ENCODE peak calls at places on chromosomes 5 and 9, in eight cellular contexts. Z is thyroid gland; K is A549; D is fibroblast of lung; E is brain microvascular endothelial cell; O is tibial artery; Y is CD8-positive, alpha-beta T cell; L is breast epithelium. C is an unnamed sample.

GRCh38 chr5:57113486-57113885 is 60.4 kb upstream of the GPBP1 start:
- DNase-seq in Z (no peak), K (no peak), D (no peak), E (no peak), O (no peak), Y (no peak), L (no peak), C (peak; percentile 5)

GRCh38 chr5:167425161-167425560 is 866.3 kb upstream of the WWC1 start:
- DNase-seq in Z (no peak), K (no peak), D (no peak), E (no peak), O (no peak), Y (no peak), L (no peak), C (no peak)

GRCh38 chr5:96703384-96703910 is 41.3 kb downstream of the CAST start:
- DNase-seq in Z (no peak), K (no peak), D (no peak), E (no peak), O (no peak), Y (no peak), L (no peak), C (no peak)

GRCh38 chr9:70385423-70385822 is 29.0 kb downstream of the KLF9 start:
- DNase-seq in Z (no peak), K (no peak), D (no peak), E (no peak), O (no peak), Y (no peak), L (no peak), C (no peak)

GRCh38 chr5:103646698-103647614 is 84.4 kb upstream of the NUDT12 start:
- DNase-seq in Z (no peak), K (no peak), D (no peak), E (no peak), O (no peak), Y (no peak), L (no peak), C (no peak)

GRCh38 chr9:98479449-98479848 is 224.0 kb upstream of the TBC1D2 start:
- DNase-seq in Z (no peak), K (peak; percentile 7), D (no peak), E (no peak), O (no peak), Y (no peak), L (no peak), C (no peak)

GRCh38 chr5:15499528-15500325 is at the start of gene FBXL7:
- DNase-seq in Z (peak; percentile 69), K (peak; percentile 61), D (peak; percentile 80), E (peak; percentile 71), O (peak; percentile 90), Y (no peak), L (peak; percentile 67), C (peak; percentile 77)

GRCh38 chr5:127705120-127705892 is 2.1 kb downstream of the CCDC192 start:
- DNase-seq in Z (peak; percentile 10), K (peak; percentile 64), D (peak; percentile 77), E (peak; percentile 83), O (no peak), Y (no peak), L (no peak), C (peak; percentile 69)

GRCh38 chr5:107541400-107541799 is 129.3 kb downstream of the EFNA5 start:
- DNase-seq in Z (no peak), K (peak; percentile 32), D (no peak), E (no peak), O (no peak), Y (no peak), L (no peak), C (no peak)

GRCh38 chr5:107544476-107544875 is 126.3 kb downstream of the EFNA5 start:
- DNase-seq in Z (no peak), K (no peak), D (no peak), E (no peak), O (no peak), Y (no peak), L (no peak), C (no peak)

GRCh38 chr5:107542831-107543231 is 127.9 kb downstream of the EFNA5 start:
- DNase-seq in Z (peak; percentile 40), K (peak; percentile 95), D (peak; percentile 73), E (peak; percentile 59), O (peak; percentile 93), Y (no peak), L (peak; percentile 73), C (peak; percentile 77)

GRCh38 chr5:107543868-107544267 is 126.9 kb downstream of the EFNA5 start:
- DNase-seq in Z (no peak), K (no peak), D (no peak), E (no peak), O (no peak), Y (no peak), L (no peak), C (no peak)

DNA sequence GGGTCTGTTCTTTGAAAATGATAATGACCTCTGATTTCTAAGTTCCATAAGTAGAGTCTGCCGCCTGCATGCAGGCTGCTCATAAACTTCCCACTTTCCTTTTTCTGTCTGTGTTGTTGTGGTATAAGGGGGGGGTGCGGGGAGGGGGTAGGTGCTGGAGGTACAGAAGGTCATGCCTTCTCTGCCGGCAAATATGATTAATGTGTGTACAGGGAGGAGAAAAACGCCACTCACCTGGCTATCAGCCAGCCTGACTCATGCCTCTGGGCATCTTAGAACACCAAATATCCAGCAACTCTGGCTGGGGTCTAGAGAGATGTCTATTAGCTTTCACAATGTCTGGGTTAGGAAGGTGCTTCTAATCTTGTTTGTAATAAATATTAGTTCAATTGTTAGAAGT is 128.3 kb downstream of the EFNA5 start:
- DNase-seq in Z (peak; percentile 46), K (peak; percentile 97), D (peak; percentile 88), E (peak; percentile 95), O (peak; percentile 92), Y (no peak), L (peak; percentile 76), C (peak; percentile 67)
- H3K4me3 ChIP-seq in Z (no peak overlapping the region), K (peak overlapping the region; percentile 34), D (no peak overlapping the region), E (no peak overlapping the region), O (peak overlapping the region; percentile 18), Y (no peak overlapping the region), L (peak overlapping the region; percentile 25), C (no peak overlapping the region)

GRCh38 chr9:11092974-11093373 is 480.2 kb upstream of the PTPRD start:
- DNase-seq in Z (no peak), K (no peak), D (no peak), E (no peak), O (no peak), Y (no peak), L (no peak), C (no peak)
- TF ChIP-seq CTCF in Z (no peak), K (no peak), D (no peak), E (peak; percentile 6), O (no peak), Y (no peak), L (no peak), C (no peak)

GRCh38 chr9:113620016-113620376 is 156.5 kb downstream of the RGS3 start:
- DNase-seq in Z (peak; percentile 33), K (no peak), D (no peak), E (no peak), O (peak; percentile 61), Y (no peak), L (no peak), C (no peak)

GRCh38 chr9:113619156-113619861 is 155.8 kb downstream of the RGS3 start:
- DNase-seq in Z (no peak), K (no peak), D (no peak), E (no peak), O (peak; percentile 43), Y (no peak), L (no peak), C (no peak)

GRCh38 chr9:113622038-113622437 is 158.5 kb downstream of the RGS3 start:
- DNase-seq in Z (no peak), K (no peak), D (no peak), E (no peak), O (no peak), Y (no peak), L (no peak), C (no peak)

GRCh38 chr9:113621309-113621791 is 157.8 kb downstream of the RGS3 start:
- DNase-seq in Z (peak; percentile 89), K (no peak), D (peak; percentile 97), E (peak; percentile 91), O (peak; percentile 93), Y (no peak), L (no peak), C (peak; percentile 97)

DNA sequence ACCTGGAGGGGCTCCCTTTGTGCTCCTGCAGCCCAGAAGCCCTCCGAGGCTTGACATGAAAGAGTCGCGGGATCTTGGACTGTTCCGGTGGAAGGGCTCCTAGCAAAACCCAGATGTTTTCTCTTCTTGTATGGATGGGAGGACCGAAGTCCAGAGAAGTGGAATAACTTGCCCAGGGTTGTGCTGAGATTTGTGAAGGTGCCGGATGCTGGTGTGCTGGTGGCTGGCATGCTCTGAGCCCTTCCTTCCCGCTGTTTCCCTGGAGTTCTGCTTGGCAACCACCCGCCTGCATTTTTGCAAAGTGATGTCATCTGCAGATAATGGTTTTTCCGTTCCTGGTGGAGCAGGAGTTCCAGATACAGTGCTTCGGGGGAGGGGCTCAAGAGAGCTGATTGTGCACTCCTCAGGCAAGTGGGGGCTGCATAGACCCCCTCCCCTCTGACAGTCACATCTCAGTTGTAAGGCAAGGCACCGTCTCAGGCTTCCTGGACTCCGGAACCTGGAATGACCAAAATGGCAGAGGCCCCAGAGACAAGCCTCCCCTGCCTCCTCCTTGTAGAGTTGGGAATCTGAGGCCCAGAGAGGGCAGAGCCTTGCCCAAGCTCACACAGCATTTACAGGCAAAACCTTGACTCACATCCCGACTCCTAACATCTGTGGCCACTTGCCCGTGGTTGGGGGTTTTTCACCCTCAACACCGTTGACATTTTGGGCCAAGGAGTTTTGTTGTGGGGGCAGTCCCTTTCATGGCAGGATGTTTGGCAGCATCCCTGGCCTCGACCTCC is 157.0 kb downstream of the RGS3 start:
- DNase-seq in Z (peak; percentile 88), K (peak; percentile 82), D (peak; percentile 96), E (peak; percentile 89), O (peak; percentile 91), Y (no peak), L (peak; percentile 79), C (peak; percentile 95)
- H3K4me3 ChIP-seq in Z (no peak overlapping the region), K (peak overlapping the region; percentile 15), D (no peak overlapping the region), E (no peak overlapping the region), O (no peak overlapping the region), Y (no peak overlapping the region), L (no peak overlapping the region), C (peak overlapping the region; percentile 27)

GRCh38 chr5:171924493-171925122 is 81.8 kb downstream of the FBXW11 start:
- DNase-seq in Z (no peak), K (no peak), D (no peak), E (no peak), O (no peak), Y (no peak), L (no peak), C (no peak)

GRCh38 chr5:171931163-171931562 is 75.3 kb downstream of the FBXW11 start:
- DNase-seq in Z (no peak), K (no peak), D (no peak), E (no peak), O (no peak), Y (no peak), L (no peak), C (no peak)

GRCh38 chr5:171926311-171926710 is 80.1 kb downstream of the FBXW11 start:
- DNase-seq in Z (no peak), K (no peak), D (no peak), E (no peak), O (no peak), Y (no peak), L (no peak), C (no peak)

DNA sequence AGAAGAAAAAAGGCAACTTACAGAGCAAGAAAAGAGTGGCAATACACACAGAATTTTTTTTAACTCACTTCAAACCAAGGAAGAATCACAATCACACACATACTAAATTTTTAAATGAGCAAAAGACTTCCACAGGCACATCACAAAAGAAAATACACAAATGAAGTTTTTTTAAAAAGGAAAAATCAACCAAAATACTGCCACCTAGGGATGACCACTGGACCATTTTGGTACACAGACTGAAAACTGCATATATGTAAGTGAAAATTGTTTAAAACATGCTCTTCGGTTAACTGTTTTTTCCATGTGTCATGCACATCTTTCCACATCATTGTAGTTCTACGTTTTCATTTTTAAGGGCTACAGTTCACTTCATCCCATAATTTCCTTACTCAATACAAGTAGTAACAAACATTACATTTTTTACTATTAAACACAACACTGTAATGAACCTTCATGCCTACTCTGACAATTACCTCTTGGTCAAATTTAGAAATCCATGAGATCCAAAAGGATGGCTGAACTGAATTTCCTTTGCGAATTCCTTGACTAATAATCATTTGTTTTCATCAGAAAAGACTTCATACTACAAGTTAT is 79.0 kb downstream of the FBXW11 start:
- DNase-seq in Z (no peak), K (no peak), D (no peak), E (no peak), O (no peak), Y (no peak), L (no peak), C (no peak)
- TF ChIP-seq CTCF in Z (no peak), K (peak; percentile 63), D (peak; percentile 33), E (peak; percentile 55), O (no peak), Y (peak; percentile 15), L (no peak), C (peak; percentile 43)